ENCODE peak calls at places on chromosomes 5 and 9, in five cellular contexts. G, H, R, F and Y are unnamed samples.

GRCh38 chr5:54541823-54542783 is 24.5 kb downstream of the SNX18 start:
- DNase-seq in G (no peak), H (no peak), R (no peak), F (no peak), Y (no peak)

GRCh38 chr5:115979628-115980041 is 17.4 kb downstream of the LVRN start:
- DNase-seq in G (no peak), H (no peak), R (no peak), F (peak), Y (peak)

GRCh38 chr5:152505442-152506042 is 100.5 kb upstream of the NMUR2 start:
- DNase-seq in G (peak), H (peak), R (peak), F (peak), Y (peak)

GRCh38 chr5:174303437-174304045 is 258.0 kb downstream of the NSG2 start:
- DNase-seq in G (no peak), H (peak), R (no peak), F (no peak), Y (no peak)

GRCh38 chr5:132406144-132406783 is 36.8 kb downstream of the SLC22A5 start:
- DNase-seq in G (no peak), H (no peak), R (no peak), F (no peak), Y (no peak)

GRCh38 chr9:120078112-120078511 is 501.9 kb downstream of the CDK5RAP2 start:
- DNase-seq in G (no peak), H (no peak), R (no peak), F (no peak), Y (no peak)

GRCh38 chr5:75612211-75612579 is 942 bp downstream of the ANKDD1B start:
- DNase-seq in G (no peak), H (peak), R (no peak), F (no peak), Y (no peak)

GRCh38 chr9:2967779-2968178 is 123.9 kb upstream of the PUM3 start:
- DNase-seq in G (no peak), H (no peak), R (no peak), F (no peak), Y (no peak)

GRCh38 chr5:149141957-149142851 is 911 bp downstream of the ABLIM3 start:
- DNase-seq in G (peak), H (peak), R (no peak), F (peak), Y (peak)

GRCh38 chr5:9059920-9060691 is 485.8 kb downstream of the SEMA5A start:
- DNase-seq in G (no peak), H (no peak), R (no peak), F (peak), Y (peak)

GRCh38 chr5:73189816-73190451 is 16.9 kb downstream of the TMEM174 start:
- DNase-seq in G (no peak), H (peak), R (no peak), F (peak), Y (peak)

GRCh38 chr5:138351056-138351455 is 1.4 kb upstream of the KDM3B start:
- DNase-seq in G (no peak), H (no peak), R (no peak), F (peak), Y (no peak)

GRCh38 chr5:114412509-114413171 is 50.8 kb downstream of the KCNN2 start:
- DNase-seq in G (no peak), H (no peak), R (no peak), F (peak), Y (peak)

GRCh38 chr9:129400001-129400970 is 220.6 kb downstream of the C9orf50 start:
- DNase-seq in G (no peak), H (no peak), R (no peak), F (no peak), Y (no peak)

GRCh38 chr9:97307091-97307490 is 368 bp upstream of the CCDC180 start:
- DNase-seq in G (peak), H (peak), R (peak), F (peak), Y (peak)

GRCh38 chr5:51816427-51816826 is 433.2 kb downstream of the ISL1 start:
- DNase-seq in G (no peak), H (no peak), R (no peak), F (no peak), Y (no peak)

GRCh38 chr9:119009253-119009652 is 360.0 kb downstream of the BRINP1 start:
- DNase-seq in G (no peak), H (no peak), R (no peak), F (no peak), Y (peak)

GRCh38 chr5:151662805-151663204 is 23.9 kb downstream of the SPARC start:
- DNase-seq in G (no peak), H (no peak), R (no peak), F (no peak), Y (no peak)

GRCh38 chr5:58499951-58500350 is 8.7 kb downstream of the GAPT start:
- DNase-seq in G (no peak), H (no peak), R (no peak), F (no peak), Y (no peak)

GRCh38 chr9:5582835-5583195 is 46.1 kb upstream of the RIC1 start:
- DNase-seq in G (no peak), H (no peak), R (no peak), F (peak), Y (peak)

GRCh38 chr9:70502690-70503089 is 88.2 kb upstream of the KLF9 start:
- DNase-seq in G (no peak), H (no peak), R (no peak), F (no peak), Y (no peak)

GRCh38 chr5:12659675-12660074 is 755.4 kb upstream of the CTNND2 start:
- DNase-seq in G (no peak), H (no peak), R (no peak), F (no peak), Y (no peak)

GRCh38 chr5:15570491-15570890 is 70.5 kb downstream of the FBXL7 start:
- DNase-seq in G (no peak), H (no peak), R (no peak), F (no peak), Y (no peak)

GRCh38 chr9:120915854-120916495 is 10.6 kb downstream of the TRAF1 start:
- DNase-seq in G (no peak), H (no peak), R (no peak), F (no peak), Y (no peak)

GRCh38 chr5:117953272-117953671 is 1035.1 kb downstream of the DTWD2 start:
- DNase-seq in G (no peak), H (no peak), R (no peak), F (no peak), Y (no peak)

GRCh38 chr5:122030251-122030650 is 47.8 kb downstream of the LOX start:
- DNase-seq in G (no peak), H (no peak), R (no peak), F (no peak), Y (peak)

GRCh38 chr5:151084363-151084762 is 3.5 kb upstream of the TNIP1 start:
- DNase-seq in G (no peak), H (no peak), R (no peak), F (peak), Y (peak)

GRCh38 chr5:89313044-89313443 is 430.1 kb upstream of the MEF2C start:
- DNase-seq in G (no peak), H (no peak), R (no peak), F (peak), Y (peak)

GRCh38 chr9:131161585-131161984 is 36.2 kb downstream of the NUP214 start:
- DNase-seq in G (no peak), H (no peak), R (no peak), F (no peak), Y (no peak)

GRCh38 chr5:84080908-84081307 is 303.8 kb downstream of the EDIL3 start:
- DNase-seq in G (no peak), H (no peak), R (no peak), F (no peak), Y (no peak)

GRCh38 chr9:21583628-21584027 is 101.5 kb upstream of the IFNE start:
- DNase-seq in G (no peak), H (no peak), R (no peak), F (no peak), Y (no peak)
- H3K9ac ChIP-seq in G (no peak), H (no peak), R (no peak), F (no peak), Y (peak)

GRCh38 chr5:173293817-173294672 is 34.2 kb downstream of the STC2 start:
- DNase-seq in G (peak), H (peak), R (peak), F (peak), Y (peak)

GRCh38 chr5:173294673-173295320 is 33.4 kb downstream of the STC2 start:
- DNase-seq in G (no peak), H (no peak), R (no peak), F (no peak), Y (no peak)

GRCh38 chr5:173289372-173289771 is 38.8 kb downstream of the STC2 start:
- DNase-seq in G (no peak), H (no peak), R (no peak), F (no peak), Y (no peak)

GRCh38 chr5:173290477-173291131 is 37.6 kb downstream of the STC2 start:
- DNase-seq in G (no peak), H (no peak), R (no peak), F (peak), Y (peak)

GRCh38 chr5:173291722-173292658 is 36.2 kb downstream of the STC2 start:
- DNase-seq in G (no peak), H (no peak), R (no peak), F (peak), Y (peak)
- H4K8ac ChIP-seq in G (no peak), H (no peak), R (no peak), F (peak), Y (peak)

GRCh38 chr9:134521817-134522501 is 119.6 kb upstream of the COL5A1 start:
- DNase-seq in G (no peak), H (no peak), R (no peak), F (no peak), Y (peak)
- H3K9ac ChIP-seq in G (no peak), H (no peak), R (no peak), F (no peak), Y (no peak)

GRCh38 chr5:159775890-159776289 is 140.4 kb upstream of the ADRA1B start:
- DNase-seq in G (no peak), H (no peak), R (no peak), F (peak), Y (no peak)

GRCh38 chr5:159772698-159773061 is 143.6 kb upstream of the ADRA1B start:
- DNase-seq in G (no peak), H (no peak), R (no peak), F (no peak), Y (no peak)

GRCh38 chr5:159774476-159775031 is 141.7 kb upstream of the ADRA1B start:
- DNase-seq in G (no peak), H (peak), R (peak), F (no peak), Y (no peak)

GRCh38 chr5:159777049-159777448 is 139.2 kb upstream of the ADRA1B start:
- DNase-seq in G (no peak), H (no peak), R (no peak), F (peak), Y (no peak)

DNA sequence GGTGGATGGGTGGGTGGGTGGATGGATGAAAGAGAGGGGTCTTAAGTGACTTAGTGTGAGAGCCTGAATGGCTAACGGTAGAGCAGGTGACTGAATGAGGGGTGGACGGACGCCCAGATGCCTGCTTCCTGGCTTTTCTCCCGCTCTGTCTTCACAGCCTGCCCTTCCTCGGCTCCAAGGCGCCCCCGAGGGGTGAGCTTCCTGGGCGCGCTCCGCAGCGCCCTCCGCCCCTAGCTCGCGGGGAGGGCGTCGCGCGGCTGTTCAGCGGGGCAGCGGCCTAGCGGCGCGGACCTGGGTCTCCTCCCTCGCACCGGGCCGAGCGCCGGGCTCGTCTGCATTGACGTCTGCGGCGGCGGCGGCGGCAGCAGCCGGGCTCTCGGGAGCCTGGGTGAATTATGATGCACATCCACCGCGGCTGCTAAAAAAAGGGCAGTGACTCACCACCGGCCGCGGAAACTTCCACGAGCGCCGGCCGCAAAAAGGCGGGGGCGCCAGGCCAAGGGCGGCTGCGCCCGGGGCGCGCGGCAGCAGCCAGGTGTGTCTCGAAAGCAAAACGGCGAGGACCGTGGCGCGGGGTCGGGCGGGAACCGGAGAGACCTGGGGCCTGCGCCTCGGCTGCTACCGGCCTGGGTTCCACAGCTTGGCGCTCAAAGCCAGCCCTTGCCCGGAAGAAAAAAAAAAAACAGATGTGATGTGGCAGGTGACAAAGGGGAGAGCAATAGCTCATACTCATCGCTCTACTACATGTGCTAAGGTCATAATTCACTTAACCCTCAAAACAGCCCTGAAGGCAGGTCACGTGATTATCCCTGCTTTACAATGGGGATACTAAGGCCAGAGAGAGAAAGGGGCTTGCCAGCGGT is 143.0 kb upstream of the ADRA1B start:
- DNase-seq in G (peak), H (peak), R (peak), F (peak), Y (peak)
- H4K8ac ChIP-seq in G (no peak), H (no peak), R (peak), F (peak), Y (peak)

GRCh38 chr5:96663608-96664007 is 1.4 kb downstream of the CAST start:
- DNase-seq in G (no peak), H (no peak), R (no peak), F (no peak), Y (no peak)

GRCh38 chr5:96658272-96658671 is 3.9 kb upstream of the CAST start:
- DNase-seq in G (peak), H (no peak), R (no peak), F (no peak), Y (no peak)

GRCh38 chr5:96661841-96662724 is at the start of gene CAST:
- DNase-seq in G (peak), H (peak), R (peak), F (peak), Y (peak)

GRCh38 chr5:96662725-96663513 is 743 bp downstream of the CAST start:
- DNase-seq in G (peak), H (peak), R (peak), F (peak), Y (peak)

GRCh38 chr5:96661101-96661840 is 905 bp upstream of the CAST start:
- DNase-seq in G (peak), H (no peak), R (no peak), F (peak), Y (peak)
- H3K9ac ChIP-seq in G (no peak), H (no peak), R (no peak), F (peak), Y (peak)

GRCh38 chr9:37801287-37801850 is 772 bp downstream of the DCAF10 start:
- DNase-seq in G (no peak), H (peak), R (no peak), F (peak), Y (peak)
- H4K8ac ChIP-seq in G (no peak), H (no peak), R (peak), F (peak), Y (peak)

DNA sequence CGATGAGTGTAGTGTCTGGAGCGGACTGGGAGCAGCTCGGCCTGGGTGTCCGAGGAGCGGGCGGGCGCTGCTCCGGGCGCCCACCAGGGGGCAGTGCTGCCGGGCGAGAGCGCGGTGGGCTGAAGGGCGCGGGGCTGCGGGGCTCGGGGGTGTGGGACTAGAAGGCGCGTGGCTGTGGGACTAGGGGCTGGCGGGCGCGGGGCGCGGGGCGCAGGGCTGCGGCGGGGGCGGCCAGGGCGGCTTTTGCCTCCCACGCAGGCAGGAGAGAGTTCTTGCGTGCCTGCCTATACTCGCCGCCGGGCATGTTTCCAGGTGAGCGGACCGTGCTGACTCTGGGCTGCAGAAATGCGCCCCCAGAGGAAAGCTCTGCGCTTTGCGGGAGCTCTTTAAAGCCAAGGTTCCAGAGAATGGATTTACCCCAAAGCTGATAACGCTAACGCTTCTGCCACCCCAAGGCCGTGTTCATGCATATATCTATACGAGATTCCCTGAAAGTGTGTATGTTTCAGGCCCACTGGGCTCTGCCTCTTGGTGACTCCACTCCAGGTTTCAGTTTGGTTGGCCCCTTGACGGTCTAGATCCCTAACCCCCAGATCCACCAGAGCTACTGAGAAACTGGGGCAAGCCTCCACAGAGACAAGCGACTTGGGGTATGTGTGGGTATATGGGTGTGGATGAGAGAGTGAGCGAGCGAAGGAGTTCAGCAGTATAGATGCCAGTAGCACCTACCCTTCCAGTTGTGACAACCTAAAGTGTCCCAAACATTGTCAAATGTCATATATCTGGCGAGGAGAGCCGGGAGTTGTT is 56.2 kb downstream of the ACER2 start:
- DNase-seq in G (peak), H (peak), R (peak), F (peak), Y (peak)
- H3K9ac ChIP-seq in G (no peak), H (peak), R (no peak), F (peak), Y (peak)

GRCh38 chr9:23686257-23686656 is 139.8 kb downstream of the ELAVL2 start:
- DNase-seq in G (no peak), H (no peak), R (no peak), F (no peak), Y (peak)

GRCh38 chr9:23677446-23677845 is 148.6 kb downstream of the ELAVL2 start:
- DNase-seq in G (no peak), H (no peak), R (no peak), F (no peak), Y (no peak)

GRCh38 chr9:23686896-23687295 is 139.1 kb downstream of the ELAVL2 start:
- DNase-seq in G (no peak), H (no peak), R (no peak), F (no peak), Y (no peak)

GRCh38 chr9:23683476-23684095 is 142.5 kb downstream of the ELAVL2 start:
- DNase-seq in G (no peak), H (no peak), R (no peak), F (no peak), Y (peak)

GRCh38 chr9:23683021-23683431 is 143.0 kb downstream of the ELAVL2 start:
- DNase-seq in G (no peak), H (no peak), R (no peak), F (no peak), Y (peak)
- H4K8ac ChIP-seq in G (no peak), H (no peak), R (no peak), F (no peak), Y (no peak)

DNA sequence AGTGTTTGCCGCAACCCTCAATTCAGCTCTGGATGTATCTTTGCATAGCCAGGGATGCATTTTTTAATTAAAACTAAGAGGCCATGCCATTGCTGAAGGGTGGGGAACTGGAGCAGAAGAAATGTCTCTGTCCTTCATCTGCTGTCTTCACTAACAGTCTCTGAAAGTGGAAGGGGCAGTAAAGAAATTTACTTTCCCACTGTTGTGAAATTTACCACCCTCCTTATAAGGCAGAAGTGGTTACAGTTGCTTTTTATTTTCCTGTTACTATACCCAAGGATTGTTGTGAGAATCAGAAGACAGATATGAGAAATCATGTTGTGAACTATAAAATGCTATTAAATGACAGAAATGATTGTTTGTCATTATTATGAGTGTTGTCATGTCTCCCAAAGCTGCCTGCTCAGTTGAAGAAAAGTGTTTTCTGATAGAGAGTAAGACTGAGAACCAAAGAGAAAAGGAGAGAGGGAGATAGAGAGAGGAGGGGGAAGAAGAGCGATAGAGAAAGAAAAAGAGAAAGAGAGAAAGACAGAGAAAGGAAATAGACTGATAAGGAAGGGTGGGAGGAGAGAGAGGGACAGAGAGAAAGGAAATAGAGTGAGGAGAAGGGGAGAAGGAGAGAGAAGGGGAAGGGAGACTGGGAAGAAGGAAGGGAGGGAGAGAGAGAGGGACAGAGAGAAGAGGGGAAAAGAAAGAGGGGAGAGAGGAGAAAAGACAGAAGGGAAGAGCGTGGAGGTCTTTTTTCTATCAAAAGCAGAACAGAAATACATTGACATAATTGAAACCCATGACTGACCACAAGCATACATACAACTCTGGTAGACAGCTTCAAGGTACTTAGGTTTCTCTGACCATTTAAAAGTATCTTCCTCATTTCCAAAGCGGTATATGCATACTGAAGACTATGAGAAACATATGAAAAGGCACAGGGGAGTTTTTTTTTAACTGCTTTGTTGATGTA is 22.5 kb downstream of the SEC61B start:
- DNase-seq in G (no peak), H (no peak), R (no peak), F (no peak), Y (no peak)
- H3K9ac ChIP-seq in G (no peak), H (no peak), R (no peak), F (no peak), Y (no peak)